ENCODE peak calls at places on chromosomes 5 and 9, in seven cellular contexts. V is uterus; O is kidney; Z is tibial artery; R is right lobe of liver; T is CD8-positive, alpha-beta T cell; L is cardiac muscle cell. J is an unnamed sample. For H3K4me1 and H3K36me3, the result is how much of the 10 kb centered on the place peaks cover.

GRCh38 chr5:123807177-123807900 is 295.4 kb downstream of the CSNK1G3 start:
- DNase-seq in O (no peak), L (peak), T (no peak), Z (no peak), V (no peak), R (no peak), J (no peak)

GRCh38 chr9:99023831-99024230 is 80.1 kb downstream of the COL15A1 start:
- DNase-seq in O (no peak), R (no peak), T (no peak), Z (peak), L (peak), V (peak), J (no peak)

GRCh38 chr9:107881625-107882300 is 392.2 kb upstream of the KLF4 start:
- DNase-seq in T (no peak), R (no peak), Z (no peak), V (no peak), O (no peak), L (no peak), J (no peak)

GRCh38 chr9:76615149-76615548 is 149.1 kb upstream of the PCA3 start:
- DNase-seq in V (no peak), O (no peak), Z (no peak), T (no peak), R (no peak), L (no peak), J (no peak)

GRCh38 chr5:65086234-65086886 is 317.6 kb downstream of the CWC27 start:
- DNase-seq in Z (no peak), R (no peak), O (no peak), V (no peak), T (no peak), L (no peak), J (no peak)

GRCh38 chr5:37571974-37572373 is 192.9 kb downstream of the WDR70 start:
- DNase-seq in Z (no peak), L (no peak), T (no peak), O (no peak), R (no peak), V (no peak), J (no peak)

GRCh38 chr5:83029912-83030311 is 47.3 kb downstream of the TMEM167A start:
- DNase-seq in T (no peak), V (no peak), L (no peak), Z (no peak), R (no peak), O (no peak), J (no peak)

GRCh38 chr5:17180957-17181723 is 36.3 kb upstream of the BASP1 start:
- DNase-seq in L (no peak), V (no peak), T (no peak), R (no peak), O (no peak), Z (no peak), J (no peak)

GRCh38 chr5:72281764-72282499 is 38.1 kb downstream of the MRPS27 start:
- DNase-seq in L (no peak), O (no peak), R (no peak), Z (no peak), T (no peak), V (peak), J (no peak)

GRCh38 chr9:86837345-86837744 is 110.0 kb downstream of the GAS1 start:
- DNase-seq in L (no peak), Z (no peak), V (no peak), T (no peak), O (no peak), R (no peak), J (no peak)

DNA sequence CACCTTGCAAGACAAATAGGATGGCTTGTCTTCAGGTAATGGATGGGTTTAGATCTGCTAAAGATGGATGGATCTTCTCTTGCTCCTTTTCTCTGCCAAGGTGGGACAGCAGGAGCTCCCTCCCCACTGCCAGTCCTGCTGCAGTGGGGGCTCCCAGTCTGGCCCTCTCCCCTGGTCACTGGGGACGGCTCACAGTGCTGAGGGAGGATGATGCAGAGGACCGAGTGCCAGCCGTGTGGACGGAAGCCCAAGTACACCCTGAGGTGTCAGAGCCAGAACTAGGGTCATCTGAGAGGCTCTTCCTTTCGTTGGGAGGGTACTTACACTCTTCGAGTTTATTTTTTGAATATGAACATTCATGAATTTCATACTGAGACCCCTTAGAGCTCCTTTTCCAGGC is 5.7 kb downstream of the CCDC69 start:
- DNase-seq in T (no peak), V (no peak), O (no peak), R (no peak), Z (no peak), L (no peak), J (no peak)
- H3K4me1 ChIP-seq in T (half or more), V (under half), O (under half), R (under half), Z (half or more), L (under half), J (under half)

DNA sequence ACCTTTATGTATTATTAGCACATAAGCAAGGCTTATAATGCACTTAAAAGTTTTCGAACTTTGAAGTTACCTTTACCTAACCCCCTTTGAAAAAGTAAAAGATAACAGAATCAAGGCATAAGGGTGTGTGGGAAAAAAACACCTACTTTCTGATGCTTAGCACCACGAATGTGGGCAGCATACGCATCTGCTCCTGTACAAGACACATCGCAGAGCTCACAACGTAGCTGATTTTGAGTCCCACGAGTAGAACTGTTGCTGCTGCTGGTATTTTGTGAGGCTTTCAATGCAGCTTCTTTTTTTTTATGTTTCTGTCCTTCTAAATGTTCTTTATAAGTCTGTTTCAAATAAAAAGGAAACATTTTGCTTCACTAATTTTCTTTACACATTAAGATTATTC is 40.8 kb downstream of the ZFR start:
- DNase-seq in T (no peak), L (no peak), O (no peak), R (no peak), Z (no peak), V (no peak), J (no peak)
- H3K36me3 ChIP-seq in T (half or more), L (half or more), O (under half), R (under half), Z (half or more), V (under half), J (under half)

DNA sequence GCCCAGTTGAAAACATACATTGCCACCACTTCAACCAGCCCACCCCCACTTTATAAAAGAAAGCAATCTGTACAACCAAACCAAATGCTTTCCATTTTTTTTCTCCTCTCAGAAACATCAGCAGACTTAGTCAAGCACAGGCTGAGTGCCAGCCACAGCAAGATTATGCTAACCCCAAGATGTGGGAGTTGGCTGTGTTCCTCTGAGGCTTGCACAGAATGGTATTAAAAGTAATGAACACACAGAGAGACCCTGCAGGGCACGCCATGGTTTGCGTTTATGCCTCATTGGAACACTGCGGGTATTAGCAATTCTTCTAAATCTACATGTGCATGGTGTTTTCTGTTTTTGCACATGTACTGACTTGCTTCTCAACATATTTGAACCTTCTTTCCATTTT is 419.9 kb upstream of the GRAMD2B start:
- DNase-seq in T (no peak), R (no peak), V (peak), Z (peak), O (peak), L (no peak), J (no peak)
- H3K4me3 ChIP-seq in T (no peak), R (no peak), V (no peak), Z (no peak), O (no peak), L (no peak), J (no peak)

DNA sequence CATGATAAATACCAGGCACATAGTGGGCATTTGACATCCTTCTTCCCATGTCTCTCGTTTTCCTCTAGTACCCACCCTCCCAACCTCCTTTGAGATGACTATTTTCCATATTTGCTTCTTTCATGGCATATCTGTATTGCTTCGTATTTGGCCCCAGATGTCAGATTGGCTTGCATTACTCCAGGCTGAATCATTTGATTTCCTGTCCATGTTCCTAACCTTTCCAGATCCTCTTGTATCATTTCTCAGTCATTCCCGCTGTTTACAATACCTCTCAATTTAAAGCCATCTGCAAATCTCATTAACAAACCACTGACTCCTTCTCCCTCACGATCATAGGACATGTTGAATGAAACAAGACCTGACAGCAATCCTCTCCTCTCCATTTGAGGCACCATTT is 19.9 kb downstream of the MTX3 start:
- DNase-seq in R (no peak), V (no peak), L (no peak), T (no peak), O (no peak), Z (no peak), J (no peak)
- H3K4me1 ChIP-seq in R (under half), V (under half), L (under half), T (under half), O (under half), Z (under half), J (under half)

GRCh38 chr9:21969011-21969935 is 24.9 kb downstream of the CDKN2A start:
- DNase-seq in R (no peak), L (peak), V (no peak), Z (no peak), T (no peak), O (no peak), J (no peak)

GRCh38 chr9:21970800-21971620 is 23.2 kb downstream of the CDKN2A start:
- DNase-seq in T (no peak), L (no peak), Z (no peak), O (peak), R (no peak), V (no peak), J (no peak)

GRCh38 chr9:21968331-21969010 is 25.7 kb downstream of the CDKN2A start:
- DNase-seq in T (no peak), Z (no peak), O (peak), R (no peak), L (peak), V (no peak), J (no peak)

GRCh38 chr9:21972361-21972760 is 21.8 kb downstream of the CDKN2A start:
- DNase-seq in Z (no peak), L (no peak), V (no peak), R (no peak), O (no peak), T (no peak), J (no peak)

DNA sequence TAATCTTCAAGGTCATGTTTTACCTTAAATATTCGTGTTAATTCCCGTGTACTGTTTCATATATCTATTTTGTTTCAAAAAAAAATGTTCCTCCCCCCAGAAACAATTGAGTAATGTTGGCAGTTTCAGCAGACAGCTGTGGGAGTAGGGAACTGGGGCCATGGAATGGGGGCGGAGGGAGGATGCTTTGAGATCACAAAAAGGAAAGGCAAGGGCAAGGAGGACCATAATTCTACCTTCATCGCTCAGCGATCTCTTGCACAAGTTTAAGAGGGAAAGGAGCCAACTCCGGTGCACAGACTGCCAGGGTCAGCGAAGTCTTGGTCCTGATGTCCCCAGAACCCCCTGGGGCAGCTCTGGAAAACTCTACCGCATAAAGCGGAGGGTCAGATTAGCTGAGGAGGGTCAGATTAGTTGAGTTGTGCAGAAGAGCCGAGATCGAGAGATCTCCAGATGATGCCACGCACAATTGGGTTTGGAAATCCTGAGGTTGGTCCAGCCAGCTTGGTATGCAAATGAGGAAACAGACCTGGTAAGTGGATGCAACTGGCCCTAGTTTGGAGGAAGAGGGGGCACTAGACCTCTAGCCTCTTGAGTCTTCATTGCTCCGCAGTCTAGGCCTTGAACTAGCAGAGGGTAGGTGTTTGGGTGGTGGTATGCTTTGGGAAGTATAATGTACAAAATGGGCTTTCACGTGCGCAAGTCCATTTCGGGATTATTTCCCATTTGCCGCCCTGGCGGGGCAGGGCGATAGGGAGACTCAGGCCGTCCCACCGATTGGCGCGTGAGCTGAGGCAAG is 24.0 kb downstream of the CDKN2A start:
- DNase-seq in R (no peak), T (no peak), L (no peak), V (no peak), Z (no peak), O (no peak), J (no peak)
- H3K36me3 ChIP-seq in R (under half), T (under half), L (under half), V (under half), Z (under half), O (under half), J (under half)